ENCODE peak calls at places on chromosomes 13 and 19, in ten cellular contexts. I, O, U, R, F, W, D, S, N and Q are unnamed samples. For H3K9me3, the result is how much of the 10 kb centered on the place peaks cover.

GRCh38 chr19:39246951-39247669 is 1.5 kb downstream of the IFNL4 start:
- DNase-seq in I (peak), O (no peak), U (peak), R (no peak), F (no peak), W (peak), D (no peak), S (no peak), N (no peak), Q (peak)

GRCh38 chr19:46429999-46430398 is 1.3 kb upstream of the PNMA8C start:
- DNase-seq in I (no peak), O (no peak), U (no peak), R (no peak), F (no peak), W (no peak), D (no peak), S (no peak), N (no peak), Q (no peak)

GRCh38 chr13:50129923-50130685 is 114.9 kb downstream of the KCNRG start:
- DNase-seq in I (no peak), O (no peak), U (peak), R (peak), F (no peak), W (no peak), D (peak), S (no peak), N (no peak), Q (peak)

GRCh38 chr13:88651531-88651930 is 980.4 kb downstream of the SLITRK5 start:
- DNase-seq in I (no peak), O (no peak), U (no peak), R (no peak), F (no peak), W (no peak), D (no peak), S (no peak), N (no peak), Q (no peak)

GRCh38 chr19:1651061-1651547 is 1.3 kb downstream of the TCF3 start:
- DNase-seq in I (no peak), O (no peak), U (no peak), R (no peak), F (no peak), W (peak), D (no peak), S (no peak), N (no peak), Q (peak)

GRCh38 chr13:110869231-110869804 is 45.6 kb downstream of the ANKRD10 start:
- DNase-seq in I (peak), O (no peak), U (no peak), R (no peak), F (no peak), W (no peak), D (no peak), S (peak), N (no peak), Q (no peak)

GRCh38 chr19:42850981-42851717 is 28.4 kb downstream of the PSG1 start:
- DNase-seq in I (no peak), O (peak), U (peak), R (no peak), F (peak), W (no peak), D (peak), S (peak), N (peak), Q (no peak)

GRCh38 chr19:10544753-10545251 is 1.1 kb downstream of the ATG4D start:
- DNase-seq in I (no peak), O (peak), U (peak), R (no peak), F (no peak), W (no peak), D (no peak), S (no peak), N (no peak), Q (no peak)

GRCh38 chr19:48895226-48895625 is 3.3 kb downstream of the TULP2 start:
- DNase-seq in I (no peak), O (no peak), U (no peak), R (no peak), F (no peak), W (no peak), D (no peak), S (no peak), N (no peak), Q (no peak)

GRCh38 chr19:30222428-30222873 is 149.7 kb upstream of the ZNF536 start:
- DNase-seq in I (no peak), O (peak), U (no peak), R (no peak), F (no peak), W (no peak), D (no peak), S (no peak), N (no peak), Q (no peak)

GRCh38 chr13:100811906-100812305 is 137.3 kb upstream of the TMTC4 start:
- DNase-seq in I (no peak), O (no peak), U (no peak), R (no peak), F (no peak), W (no peak), D (no peak), S (no peak), N (no peak), Q (no peak)

GRCh38 chr19:18233224-18233825 is 7.1 kb upstream of the PDE4C start:
- DNase-seq in I (peak), O (peak), U (peak), R (peak), F (no peak), W (peak), D (peak), S (peak), N (no peak), Q (peak)

GRCh38 chr13:57865600-57866294 is 234.2 kb downstream of the PCDH17 start:
- DNase-seq in I (no peak), O (no peak), U (no peak), R (no peak), F (no peak), W (no peak), D (no peak), S (no peak), N (no peak), Q (no peak)

GRCh38 chr13:61146158-61146557 is 269.5 kb downstream of the PCDH20 start:
- DNase-seq in I (no peak), O (no peak), U (no peak), R (no peak), F (no peak), W (no peak), D (no peak), S (no peak), N (no peak), Q (no peak)

GRCh38 chr19:32029235-32029634 is 316.2 kb upstream of the ZNF507 start:
- DNase-seq in I (no peak), O (no peak), U (no peak), R (no peak), F (no peak), W (no peak), D (no peak), S (no peak), N (no peak), Q (no peak)
- H3K27ac ChIP-seq in I (no peak), O (no peak), U (no peak), R (no peak), F (no peak), W (no peak), D (no peak), S (no peak), N (no peak), Q (no peak)

DNA sequence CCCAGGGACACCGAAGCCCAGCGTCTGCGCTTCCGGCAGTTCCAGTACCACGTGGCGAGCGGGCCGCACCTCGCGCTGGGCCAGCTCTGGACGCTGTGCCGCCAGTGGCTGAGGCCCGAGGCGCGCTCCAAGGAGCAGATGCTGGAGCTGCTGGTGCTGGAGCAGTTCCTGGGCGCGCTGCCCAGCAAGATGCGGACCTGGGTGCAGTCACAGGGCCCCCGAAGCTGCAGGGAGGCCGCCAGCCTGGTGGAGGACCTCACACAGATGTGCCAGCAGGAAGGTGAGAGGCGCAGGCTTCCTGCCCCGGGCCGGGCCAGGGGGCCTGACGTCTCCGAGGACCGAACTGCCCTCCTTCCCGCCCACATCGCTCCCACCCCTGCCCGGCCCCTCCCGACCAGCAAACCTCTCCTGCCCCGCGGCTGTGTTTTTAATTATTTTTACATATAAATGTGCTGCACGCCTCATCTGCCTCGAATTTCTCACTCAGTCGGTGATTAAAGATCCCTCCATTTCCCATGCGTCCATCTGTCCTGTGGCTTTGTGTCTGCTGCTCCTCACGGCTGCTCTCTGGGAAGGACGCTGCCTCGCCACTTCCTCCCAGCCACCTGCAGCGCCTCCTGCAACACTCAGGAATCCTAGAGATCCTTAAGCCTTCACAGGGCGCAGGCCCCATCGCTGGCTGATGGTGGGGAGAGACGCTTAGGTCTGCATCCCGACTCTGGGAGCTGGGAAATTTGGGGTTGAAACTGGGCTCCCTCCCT is 4.3 kb downstream of the ZSCAN1 start:
- DNase-seq in I (no peak), O (peak), U (no peak), R (no peak), F (no peak), W (no peak), D (no peak), S (no peak), N (no peak), Q (peak)
- H3K9me3 ChIP-seq in I (under half), O (under half), U (under half), R (under half), F (half or more), W (under half), D (under half), S (under half), N (under half), Q (under half)

DNA sequence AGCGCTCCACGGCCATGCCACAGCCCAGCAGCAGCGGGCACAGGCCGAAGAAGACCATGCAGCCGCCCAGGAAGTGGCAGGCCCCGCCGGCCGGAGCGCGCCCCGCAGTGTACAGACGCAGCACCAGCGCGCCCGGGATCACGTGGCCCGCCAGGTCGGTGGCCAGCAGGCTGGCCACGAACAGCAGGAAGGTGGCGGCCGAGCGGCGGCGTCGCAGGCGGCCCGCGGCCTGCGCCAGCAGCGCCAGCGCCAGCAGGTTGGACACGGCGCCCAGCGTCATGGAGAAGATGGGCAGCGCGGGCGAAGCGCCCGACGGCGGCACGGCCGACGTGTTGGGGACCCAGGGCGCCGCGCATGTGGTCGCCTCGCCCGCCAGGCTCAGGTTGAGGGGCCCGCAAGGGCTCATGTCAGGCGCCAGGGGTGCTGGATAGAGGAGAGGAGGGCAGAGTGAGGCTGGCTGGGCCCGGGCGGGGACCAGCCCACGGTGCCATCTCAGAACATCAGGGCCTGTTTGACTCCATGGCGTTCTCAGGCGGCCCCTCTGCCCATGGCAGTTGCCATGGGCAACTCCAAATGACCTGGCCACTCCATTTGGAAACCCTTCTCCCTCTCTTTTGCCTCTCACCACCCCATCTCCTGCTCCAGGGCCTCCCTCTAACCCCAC is 1.1 kb downstream of the PTGER1 start:
- DNase-seq in I (peak), O (no peak), U (peak), R (no peak), F (no peak), W (no peak), D (peak), S (no peak), N (no peak), Q (no peak)
- H3K4me3 ChIP-seq in I (no peak), O (no peak), U (no peak), R (no peak), F (no peak), W (no peak), D (no peak), S (no peak), N (no peak), Q (no peak)

DNA sequence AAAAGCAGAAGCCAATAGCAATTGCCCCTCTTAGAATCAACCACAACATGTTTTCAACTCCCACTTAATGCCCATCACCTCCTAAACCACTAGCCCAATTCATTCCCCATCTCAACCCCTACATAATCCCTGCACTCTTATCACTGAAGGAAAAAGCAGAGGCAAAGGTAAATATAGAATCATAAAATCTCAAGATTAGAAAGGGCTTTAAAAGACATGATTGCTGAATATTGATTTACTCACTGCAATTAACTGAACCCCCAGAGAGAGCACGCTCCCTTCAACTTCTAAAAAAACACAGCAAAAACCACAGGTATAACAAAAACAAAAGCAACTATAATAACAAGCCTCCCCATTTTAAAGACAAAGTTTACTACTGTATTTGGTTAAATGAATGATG is 15.1 kb upstream of the POU4F1 start:
- DNase-seq in I (no peak), O (no peak), U (no peak), R (no peak), F (no peak), W (no peak), D (no peak), S (no peak), N (no peak), Q (no peak)
- H3K27ac ChIP-seq in I (no peak), O (no peak), U (no peak), R (no peak), F (no peak), W (no peak), D (no peak), S (no peak), N (no peak), Q (no peak)